ENCODE peak calls at places on chromosomes 16 and 17, in six cellular contexts. Q, H, N, R, L and W are unnamed samples.

GRCh38 chr17:58786586-58787295 is 31.1 kb downstream of the PPM1E start:
- DNase-seq in H (no peak), R (no peak), L (no peak), Q (peak), N (no peak), W (peak)

GRCh38 chr17:36755586-36755985 is 154.2 kb downstream of the MRM1 start:
- DNase-seq in Q (no peak), R (no peak), L (peak), H (peak), N (peak), W (peak)

GRCh38 chr16:75445298-75445697 is 12.0 kb upstream of the CFDP1 start:
- DNase-seq in N (no peak), Q (no peak), L (no peak), R (no peak), H (no peak), W (peak)

GRCh38 chr16:78748471-78748929 is 649.0 kb downstream of the WWOX start:
- DNase-seq in L (no peak), Q (no peak), H (no peak), R (no peak), N (no peak), W (no peak)

GRCh38 chr17:66466933-66467367 is 164.5 kb downstream of the PRKCA start:
- DNase-seq in L (no peak), R (no peak), N (peak), Q (peak), H (peak), W (peak)

GRCh38 chr16:24189941-24190340 is 66.2 kb upstream of the CACNG3 start:
- DNase-seq in Q (no peak), N (no peak), R (no peak), H (no peak), L (no peak), W (no peak)

GRCh38 chr16:57367111-57367752 is 5.1 kb upstream of the CX3CL1 start:
- DNase-seq in H (no peak), L (no peak), R (no peak), Q (no peak), N (no peak), W (no peak)

GRCh38 chr16:79430129-79430789 is 170.3 kb downstream of the MAF start:
- DNase-seq in R (no peak), N (no peak), H (no peak), L (no peak), Q (no peak), W (no peak)

GRCh38 chr17:21027031-21027430 is 15.8 kb downstream of the USP22 start:
- DNase-seq in H (no peak), Q (no peak), N (no peak), R (no peak), L (no peak), W (no peak)

GRCh38 chr16:660459-661183 is 7.3 kb upstream of the RHOT2 start:
- DNase-seq in Q (peak), L (peak), N (peak), H (peak), R (peak), W (peak)

GRCh38 chr16:31485571-31485970 is 2.6 kb downstream of the SLC5A2 start:
- DNase-seq in N (no peak), H (no peak), R (no peak), Q (no peak), L (peak), W (no peak)

GRCh38 chr17:74922172-74922571 is 883 bp downstream of the USH1G start:
- DNase-seq in R (no peak), L (no peak), N (no peak), H (no peak), Q (no peak), W (no peak)

GRCh38 chr16:86345521-86345920 is 164.8 kb upstream of the FOXF1 start:
- DNase-seq in L (no peak), R (no peak), N (no peak), Q (no peak), H (no peak), W (no peak)

GRCh38 chr17:34537445-34537844 is 41.9 kb upstream of the TMEM132E start:
- DNase-seq in R (no peak), Q (no peak), N (no peak), H (no peak), L (no peak), W (no peak)

GRCh38 chr16:9297437-9298113 is 206.1 kb downstream of the HAPSTR1 start:
- DNase-seq in L (no peak), R (peak), H (no peak), Q (peak), N (no peak), W (peak)

GRCh38 chr17:15883617-15884111 is 61.3 kb upstream of the ADORA2B start:
- DNase-seq in R (no peak), N (no peak), Q (no peak), L (no peak), H (no peak), W (peak)

GRCh38 chr17:17139972-17140589 is 66.1 kb downstream of the PLD6 start:
- DNase-seq in N (no peak), R (peak), L (no peak), H (no peak), Q (no peak), W (no peak)

GRCh38 chr16:56191807-56192643 is 736 bp downstream of the GNAO1 start:
- DNase-seq in H (no peak), R (peak), N (no peak), L (no peak), Q (no peak), W (no peak)

GRCh38 chr17:59643159-59643857 is 23.6 kb downstream of the CLTC start:
- DNase-seq in R (no peak), H (no peak), N (no peak), Q (no peak), L (no peak), W (peak)

GRCh38 chr17:61285483-61286320 is 113.9 kb upstream of the TBX2 start:
- DNase-seq in Q (no peak), H (no peak), N (peak), R (no peak), L (no peak), W (no peak)

GRCh38 chr16:57916735-57917450 is 54.0 kb downstream of the CNGB1 start:
- DNase-seq in H (no peak), N (no peak), Q (no peak), L (no peak), R (no peak), W (no peak)

GRCh38 chr17:51722994-51723393 is 435.5 kb downstream of the CA10 start:
- DNase-seq in Q (no peak), N (no peak), L (no peak), R (no peak), H (no peak), W (no peak)

GRCh38 chr17:71866095-71866494 is 254.7 kb upstream of the SOX9 start:
- DNase-seq in R (no peak), Q (no peak), L (no peak), N (no peak), H (no peak), W (no peak)

GRCh38 chr17:82121660-82122629 is 23.9 kb upstream of the FASN start:
- DNase-seq in R (no peak), Q (no peak), H (no peak), N (no peak), L (no peak), W (no peak)

GRCh38 chr16:85087899-85088569 is 24.2 kb downstream of the CIBAR2 start:
- DNase-seq in L (no peak), N (no peak), Q (no peak), R (no peak), H (no peak), W (no peak)

GRCh38 chr17:9763643-9764042 is 27.7 kb downstream of the DHRS7C start:
- DNase-seq in Q (no peak), R (no peak), L (no peak), N (no peak), H (no peak), W (peak)

GRCh38 chr17:67336859-67337258 is 29.5 kb downstream of the PSMD12 start:
- DNase-seq in R (no peak), Q (no peak), N (no peak), H (no peak), L (no peak), W (no peak)

GRCh38 chr17:40445769-40446468 is 2.7 kb downstream of the IGFBP4 start:
- DNase-seq in Q (no peak), H (no peak), N (no peak), R (no peak), L (no peak), W (peak)

GRCh38 chr17:38464723-38465419 is 36.6 kb downstream of the ARHGAP23 start:
- DNase-seq in N (no peak), Q (no peak), H (no peak), L (peak), R (peak), W (no peak)

GRCh38 chr17:33674685-33675084 is 381.6 kb upstream of the ASIC2 start:
- DNase-seq in H (peak), Q (peak), R (peak), N (peak), L (peak), W (peak)

GRCh38 chr17:63537991-63538692 is 12.1 kb upstream of the DCAF7 start:
- DNase-seq in H (no peak), R (peak), Q (no peak), L (no peak), N (no peak), W (no peak)

GRCh38 chr17:40122944-40123810 is 1.4 kb downstream of the MSL1 start:
- DNase-seq in R (peak), H (peak), L (peak), N (no peak), Q (no peak), W (peak)